ENCODE peak calls at places on chromosomes 5 and 9, in six cellular contexts. One of them, this sample, is unnamed.

GRCh38 chr9:95276395-95276954 is 41.0 kb downstream of the FANCC start:
- DNase-seq in heart right ventricle: no peak
- DNase-seq in uterus: no peak
- DNase-seq in coronary artery: no peak
- DNase-seq in SK-N-SH: no peak
- DNase-seq in naive thymus-derived CD4-positive, alpha-beta T cell: no peak
- DNase-seq in this sample: no peak

GRCh38 chr9:137639303-137640051 is 20.7 kb downstream of the EHMT1 start:
- DNase-seq in SK-N-SH: no peak
- DNase-seq in uterus: no peak
- DNase-seq in naive thymus-derived CD4-positive, alpha-beta T cell: no peak
- DNase-seq in heart right ventricle: no peak
- DNase-seq in coronary artery: no peak
- DNase-seq in this sample: no peak

GRCh38 chr9:101737165-101737704 is 1.2 kb downstream of the GRIN3A start:
- DNase-seq in coronary artery: no peak
- DNase-seq in uterus: no peak
- DNase-seq in heart right ventricle: no peak
- DNase-seq in naive thymus-derived CD4-positive, alpha-beta T cell: no peak
- DNase-seq in SK-N-SH: no peak
- DNase-seq in this sample: no peak

GRCh38 chr9:99818439-99818992 is 3.2 kb upstream of the NR4A3 start:
- DNase-seq in heart right ventricle: no peak
- DNase-seq in naive thymus-derived CD4-positive, alpha-beta T cell: no peak
- DNase-seq in SK-N-SH: no peak
- DNase-seq in uterus: no peak
- DNase-seq in coronary artery: no peak
- DNase-seq in this sample: no peak

GRCh38 chr9:72473474-72474241 is 47.8 kb upstream of the TMC1 start:
- DNase-seq in SK-N-SH: no peak
- DNase-seq in uterus: no peak
- DNase-seq in heart right ventricle: no peak
- DNase-seq in naive thymus-derived CD4-positive, alpha-beta T cell: no peak
- DNase-seq in coronary artery: no peak
- DNase-seq in this sample: no peak

GRCh38 chr9:106758911-106759310 is 104.1 kb upstream of the ZNF462 start:
- DNase-seq in coronary artery: no peak
- DNase-seq in heart right ventricle: no peak
- DNase-seq in naive thymus-derived CD4-positive, alpha-beta T cell: no peak
- DNase-seq in uterus: no peak
- DNase-seq in SK-N-SH: no peak
- DNase-seq in this sample: no peak

GRCh38 chr5:124590686-124591085 is 155.8 kb downstream of the ZNF608 start:
- DNase-seq in SK-N-SH: no peak
- DNase-seq in naive thymus-derived CD4-positive, alpha-beta T cell: no peak
- DNase-seq in uterus: no peak
- DNase-seq in heart right ventricle: no peak
- DNase-seq in coronary artery: no peak
- DNase-seq in this sample: no peak

GRCh38 chr5:69416699-69417098 is 1.8 kb downstream of the MARVELD2 start:
- DNase-seq in naive thymus-derived CD4-positive, alpha-beta T cell: no peak
- DNase-seq in heart right ventricle: no peak
- DNase-seq in uterus: no peak
- DNase-seq in coronary artery: no peak
- DNase-seq in SK-N-SH: no peak
- DNase-seq in this sample: no peak

GRCh38 chr9:137969685-137970084 is 92.1 kb downstream of the CACNA1B start:
- DNase-seq in heart right ventricle: no peak
- DNase-seq in naive thymus-derived CD4-positive, alpha-beta T cell: no peak
- DNase-seq in uterus: no peak
- DNase-seq in coronary artery: no peak
- DNase-seq in SK-N-SH: no peak
- DNase-seq in this sample: peak; percentile 2

GRCh38 chr5:118076490-118076889 is 911.9 kb downstream of the DTWD2 start:
- DNase-seq in uterus: no peak
- DNase-seq in naive thymus-derived CD4-positive, alpha-beta T cell: no peak
- DNase-seq in heart right ventricle: no peak
- DNase-seq in SK-N-SH: no peak
- DNase-seq in coronary artery: no peak
- DNase-seq in this sample: no peak

GRCh38 chr5:71471193-71471592 is 15.7 kb downstream of the BDP1 start:
- DNase-seq in uterus: no peak
- DNase-seq in heart right ventricle: no peak
- DNase-seq in coronary artery: no peak
- DNase-seq in SK-N-SH: no peak
- DNase-seq in naive thymus-derived CD4-positive, alpha-beta T cell: no peak
- DNase-seq in this sample: no peak

GRCh38 chr5:111159845-111160244 is 64.3 kb upstream of the CAMK4 start:
- DNase-seq in uterus: no peak
- DNase-seq in heart right ventricle: no peak
- DNase-seq in SK-N-SH: no peak
- DNase-seq in coronary artery: no peak
- DNase-seq in naive thymus-derived CD4-positive, alpha-beta T cell: no peak
- DNase-seq in this sample: no peak

GRCh38 chr9:118961857-118962256 is 407.4 kb downstream of the BRINP1 start:
- DNase-seq in naive thymus-derived CD4-positive, alpha-beta T cell: no peak
- DNase-seq in SK-N-SH: no peak
- DNase-seq in heart right ventricle: no peak
- DNase-seq in coronary artery: no peak
- DNase-seq in uterus: no peak
- DNase-seq in this sample: no peak

GRCh38 chr5:150653145-150653761 is 7.8 kb upstream of the MYOZ3 start:
- DNase-seq in coronary artery: no peak
- DNase-seq in uterus: no peak
- DNase-seq in SK-N-SH: peak; percentile 65
- DNase-seq in naive thymus-derived CD4-positive, alpha-beta T cell: no peak
- DNase-seq in heart right ventricle: peak; percentile 9
- DNase-seq in this sample: no peak

GRCh38 chr5:40842351-40842750 is 1.2 kb downstream of the CARD6 start:
- DNase-seq in heart right ventricle: no peak
- DNase-seq in uterus: no peak
- DNase-seq in SK-N-SH: no peak
- DNase-seq in coronary artery: no peak
- DNase-seq in naive thymus-derived CD4-positive, alpha-beta T cell: no peak
- DNase-seq in this sample: no peak

GRCh38 chr5:997711-998110 is 10.9 kb upstream of the NKD2 start:
- DNase-seq in heart right ventricle: no peak
- DNase-seq in naive thymus-derived CD4-positive, alpha-beta T cell: no peak
- DNase-seq in coronary artery: no peak
- DNase-seq in SK-N-SH: no peak
- DNase-seq in uterus: no peak
- DNase-seq in this sample: peak; percentile 32

GRCh38 chr5:337565-338130 is 16.1 kb downstream of the AHRR start:
- DNase-seq in coronary artery: no peak
- DNase-seq in naive thymus-derived CD4-positive, alpha-beta T cell: no peak
- DNase-seq in uterus: no peak
- DNase-seq in heart right ventricle: no peak
- DNase-seq in SK-N-SH: peak; percentile 33
- DNase-seq in this sample: no peak

GRCh38 chr5:64678400-64678799 is 11.9 kb upstream of the SHISAL2B start:
- DNase-seq in coronary artery: no peak
- DNase-seq in uterus: no peak
- DNase-seq in heart right ventricle: no peak
- DNase-seq in naive thymus-derived CD4-positive, alpha-beta T cell: no peak
- DNase-seq in SK-N-SH: no peak
- DNase-seq in this sample: no peak

GRCh38 chr5:14871084-14871572 is 450 bp downstream of the ANKH start:
- DNase-seq in naive thymus-derived CD4-positive, alpha-beta T cell: peak; percentile 35
- DNase-seq in SK-N-SH: no peak
- DNase-seq in uterus: peak; percentile 20
- DNase-seq in coronary artery: peak; percentile 77
- DNase-seq in heart right ventricle: peak; percentile 30
- DNase-seq in this sample: peak; percentile 35
- H3K27ac ChIP-seq in naive thymus-derived CD4-positive, alpha-beta T cell: peak overlapping the region; percentile 78
- H3K27ac ChIP-seq in SK-N-SH: peak overlapping the region; percentile 51
- H3K27ac ChIP-seq in uterus: peak overlapping the region; percentile 87
- H3K27ac ChIP-seq in coronary artery: peak overlapping the region; percentile 99
- H3K27ac ChIP-seq in heart right ventricle: peak overlapping the region; percentile 91
- H3K27ac ChIP-seq in this sample: peak overlapping the region; percentile 70

GRCh38 chr5:169652057-169652456 is 15.0 kb downstream of the DOCK2 start:
- DNase-seq in heart right ventricle: peak; percentile 59
- DNase-seq in naive thymus-derived CD4-positive, alpha-beta T cell: no peak
- DNase-seq in coronary artery: no peak
- DNase-seq in SK-N-SH: no peak
- DNase-seq in uterus: no peak
- DNase-seq in this sample: no peak

GRCh38 chr5:169648725-169649124 is 11.7 kb downstream of the DOCK2 start:
- DNase-seq in SK-N-SH: no peak
- DNase-seq in coronary artery: no peak
- DNase-seq in naive thymus-derived CD4-positive, alpha-beta T cell: no peak
- DNase-seq in uterus: no peak
- DNase-seq in heart right ventricle: peak; percentile 23
- DNase-seq in this sample: no peak

GRCh38 chr5:169649486-169649885 is 12.4 kb downstream of the DOCK2 start:
- DNase-seq in heart right ventricle: no peak
- DNase-seq in naive thymus-derived CD4-positive, alpha-beta T cell: no peak
- DNase-seq in uterus: no peak
- DNase-seq in SK-N-SH: no peak
- DNase-seq in coronary artery: no peak
- DNase-seq in this sample: no peak

GRCh38 chr5:169651526-169651925 is 14.5 kb downstream of the DOCK2 start:
- DNase-seq in naive thymus-derived CD4-positive, alpha-beta T cell: no peak
- DNase-seq in heart right ventricle: no peak
- DNase-seq in coronary artery: no peak
- DNase-seq in uterus: no peak
- DNase-seq in SK-N-SH: peak; percentile 33
- DNase-seq in this sample: no peak

DNA sequence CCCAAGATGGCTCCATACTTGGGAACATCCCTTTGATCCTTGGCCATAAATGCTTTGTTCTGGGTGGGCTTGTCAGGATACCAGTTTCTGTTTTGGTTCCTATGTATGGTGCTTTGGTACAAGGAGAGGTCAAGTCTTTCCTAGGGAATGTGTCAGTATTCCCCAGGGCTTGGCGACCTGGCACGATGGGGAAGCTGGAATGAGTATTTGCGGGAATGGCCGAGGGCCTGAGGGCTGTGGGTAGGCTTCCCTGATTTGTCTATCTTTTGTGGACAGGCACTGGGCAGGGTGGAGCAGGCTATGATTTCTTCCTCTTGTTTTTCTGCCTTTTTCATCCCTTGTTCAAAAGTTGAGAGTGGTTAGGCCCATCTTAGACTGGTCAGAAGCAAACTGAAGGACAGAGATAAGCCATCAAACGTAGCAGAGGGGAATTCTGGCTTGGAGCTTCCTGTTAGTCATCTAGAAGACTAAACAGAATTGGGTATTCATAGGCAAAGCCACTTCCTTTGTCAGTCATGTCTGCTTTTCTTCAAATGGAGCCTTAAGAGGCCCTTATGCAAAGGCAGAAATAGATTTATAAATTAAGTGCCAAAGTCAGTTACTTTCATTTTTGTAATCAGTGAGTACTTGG is 13.7 kb downstream of the DOCK2 start:
- DNase-seq in SK-N-SH: no peak
- DNase-seq in naive thymus-derived CD4-positive, alpha-beta T cell: no peak
- DNase-seq in uterus: no peak
- DNase-seq in coronary artery: no peak
- DNase-seq in heart right ventricle: no peak
- DNase-seq in this sample: no peak
- H3K27ac ChIP-seq in SK-N-SH: peak overlapping the region; percentile 72
- H3K27ac ChIP-seq in naive thymus-derived CD4-positive, alpha-beta T cell: peak overlapping the region; percentile 24
- H3K27ac ChIP-seq in uterus: no peak overlapping the region
- H3K27ac ChIP-seq in coronary artery: peak overlapping the region; percentile 4
- H3K27ac ChIP-seq in heart right ventricle: no peak overlapping the region
- H3K27ac ChIP-seq in this sample: no peak overlapping the region

GRCh38 chr5:109788596-109788995 is 98.9 kb downstream of the MAN2A1 start:
- DNase-seq in SK-N-SH: no peak
- DNase-seq in naive thymus-derived CD4-positive, alpha-beta T cell: no peak
- DNase-seq in heart right ventricle: no peak
- DNase-seq in coronary artery: no peak
- DNase-seq in uterus: no peak
- DNase-seq in this sample: no peak

GRCh38 chr5:109784687-109785086 is 95.0 kb downstream of the MAN2A1 start:
- DNase-seq in uterus: no peak
- DNase-seq in SK-N-SH: peak; percentile 1
- DNase-seq in naive thymus-derived CD4-positive, alpha-beta T cell: no peak
- DNase-seq in heart right ventricle: no peak
- DNase-seq in coronary artery: no peak
- DNase-seq in this sample: no peak

DNA sequence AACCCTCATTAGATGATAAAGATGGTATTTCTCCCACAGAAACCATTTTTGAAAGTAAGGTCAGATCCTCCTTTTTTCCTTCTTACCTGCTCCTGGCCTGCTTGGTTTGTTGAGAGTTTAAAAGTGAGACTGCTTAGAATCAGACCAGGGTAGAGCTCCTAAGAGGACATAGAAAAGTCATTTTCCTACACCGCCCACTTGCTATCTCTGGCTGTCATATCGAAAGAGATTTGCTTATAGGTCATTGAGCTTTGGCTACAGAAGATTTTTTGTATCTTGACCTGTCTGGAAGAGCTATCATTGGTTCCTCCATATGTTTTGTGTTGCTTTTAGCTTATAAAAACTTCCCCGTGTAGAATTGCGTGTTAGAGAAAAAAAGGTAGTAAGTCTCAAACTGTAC is 96.5 kb downstream of the MAN2A1 start:
- DNase-seq in heart right ventricle: no peak
- DNase-seq in uterus: no peak
- DNase-seq in naive thymus-derived CD4-positive, alpha-beta T cell: no peak
- DNase-seq in SK-N-SH: no peak
- DNase-seq in coronary artery: no peak
- DNase-seq in this sample: no peak
- H3K27ac ChIP-seq in heart right ventricle: no peak overlapping the region
- H3K27ac ChIP-seq in uterus: no peak overlapping the region
- H3K27ac ChIP-seq in naive thymus-derived CD4-positive, alpha-beta T cell: no peak overlapping the region
- H3K27ac ChIP-seq in SK-N-SH: no peak overlapping the region
- H3K27ac ChIP-seq in coronary artery: no peak overlapping the region
- H3K27ac ChIP-seq in this sample: no peak overlapping the region

GRCh38 chr5:52743529-52743928 is 44.2 kb upstream of the ITGA1 start:
- DNase-seq in uterus: no peak
- DNase-seq in heart right ventricle: no peak
- DNase-seq in coronary artery: no peak
- DNase-seq in SK-N-SH: no peak
- DNase-seq in naive thymus-derived CD4-positive, alpha-beta T cell: no peak
- DNase-seq in this sample: no peak

GRCh38 chr5:52740007-52740406 is 47.7 kb upstream of the ITGA1 start:
- DNase-seq in coronary artery: no peak
- DNase-seq in naive thymus-derived CD4-positive, alpha-beta T cell: no peak
- DNase-seq in uterus: no peak
- DNase-seq in heart right ventricle: no peak
- DNase-seq in SK-N-SH: peak; percentile 12
- DNase-seq in this sample: no peak

GRCh38 chr5:52746539-52746938 is 41.2 kb upstream of the ITGA1 start:
- DNase-seq in SK-N-SH: no peak
- DNase-seq in heart right ventricle: no peak
- DNase-seq in naive thymus-derived CD4-positive, alpha-beta T cell: no peak
- DNase-seq in coronary artery: no peak
- DNase-seq in uterus: no peak
- DNase-seq in this sample: no peak

GRCh38 chr5:52743970-52744369 is 43.7 kb upstream of the ITGA1 start:
- DNase-seq in heart right ventricle: peak; percentile 4
- DNase-seq in SK-N-SH: no peak
- DNase-seq in coronary artery: no peak
- DNase-seq in naive thymus-derived CD4-positive, alpha-beta T cell: peak; percentile 24
- DNase-seq in uterus: no peak
- DNase-seq in this sample: no peak

DNA sequence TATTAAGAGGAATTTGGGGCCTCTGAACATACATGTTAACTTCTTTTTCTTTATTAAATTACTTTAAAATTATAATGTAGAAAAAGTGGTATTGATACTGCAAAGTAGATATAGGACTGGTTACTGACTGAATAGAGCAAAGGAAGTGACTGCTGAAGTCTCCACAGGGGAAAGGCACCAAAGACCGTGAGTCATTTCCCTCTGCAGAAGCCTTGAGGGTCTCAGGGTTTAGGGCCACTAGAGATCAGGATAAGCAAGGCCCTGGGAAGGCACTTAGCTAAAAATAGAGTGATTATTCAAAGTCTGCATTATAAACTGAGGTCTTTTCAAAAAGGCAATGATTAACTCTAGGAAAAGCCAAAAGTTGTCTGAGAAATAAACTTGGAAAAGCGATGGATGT is 44.7 kb upstream of the ITGA1 start:
- DNase-seq in uterus: no peak
- DNase-seq in SK-N-SH: no peak
- DNase-seq in naive thymus-derived CD4-positive, alpha-beta T cell: no peak
- DNase-seq in coronary artery: no peak
- DNase-seq in heart right ventricle: no peak
- DNase-seq in this sample: no peak
- H3K27ac ChIP-seq in uterus: no peak overlapping the region
- H3K27ac ChIP-seq in SK-N-SH: no peak overlapping the region
- H3K27ac ChIP-seq in naive thymus-derived CD4-positive, alpha-beta T cell: peak overlapping the region; percentile 49
- H3K27ac ChIP-seq in coronary artery: peak overlapping the region; percentile 18
- H3K27ac ChIP-seq in heart right ventricle: peak overlapping the region; percentile 35
- H3K27ac ChIP-seq in this sample: no peak overlapping the region